ENCODE peak calls at places on chromosome 17, in four cellular contexts. J is upper lobe of right lung, T is IMR-90, D is AG04450. V is an unnamed sample.
A peak's percentile ranks its signal among the peaks of the same experiment; 100 is the strongest.

GRCh38 chr17:79923974-79924638 is 84.9 kb upstream of the CBX4 start:
- DNase-seq in T (peak; percentile 12), D (no peak), J (no peak), V (no peak)

GRCh38 chr17:79171152-79171551 is 96.5 kb downstream of the ENGASE start:
- DNase-seq in J (no peak), D (no peak), T (no peak), V (no peak)

GRCh38 chr17:72297326-72298115 is 176.7 kb downstream of the SOX9 start:
- DNase-seq in D (no peak), J (no peak), T (peak; percentile 69), V (peak; percentile 56)

GRCh38 chr17:77865716-77866115 is 92.8 kb upstream of the TNRC6C start:
- DNase-seq in J (no peak), T (no peak), D (no peak), V (no peak)

GRCh38 chr17:68805609-68806008 is 149.6 kb downstream of the ABCA8 start:
- DNase-seq in J (no peak), D (no peak), T (no peak), V (no peak)

GRCh38 chr17:77076046-77076882 is 64.5 kb upstream of the SEC14L1 start:
- DNase-seq in J (no peak), D (no peak), T (peak; percentile 9), V (no peak)

GRCh38 chr17:74864866-74865395 is 5.2 kb upstream of the GRIN2C start:
- DNase-seq in J (peak; percentile 83), T (peak; percentile 57), D (no peak), V (no peak)

GRCh38 chr17:16962804-16963203 is 9.1 kb downstream of the TNFRSF13B start:
- DNase-seq in T (no peak), D (no peak), J (no peak), V (no peak)

GRCh38 chr17:39951924-39952664 is 10.7 kb upstream of the GSDMA start:
- DNase-seq in D (no peak), J (peak; percentile 71), T (no peak), V (no peak)

GRCh38 chr17:9956474-9957131 is 51.5 kb upstream of the RCVRN start:
- DNase-seq in J (no peak), D (no peak), T (no peak), V (no peak)

GRCh38 chr17:40290629-40291296 is 3.1 kb downstream of the CDC6 start:
- DNase-seq in T (peak; percentile 97), D (peak; percentile 88), J (no peak), V (no peak)

GRCh38 chr17:6209829-6210228 is 139.7 kb downstream of the WSCD1 start:
- DNase-seq in T (no peak), D (no peak), J (no peak), V (no peak)

GRCh38 chr17:30788918-30789317 is 35.6 kb downstream of the CRLF3 start:
- DNase-seq in T (peak; percentile 41), J (no peak), D (no peak), V (no peak)

GRCh38 chr17:17515921-17516295 is 19.7 kb upstream of the RASD1 start:
- DNase-seq in D (no peak), T (peak; percentile 68), J (no peak), V (no peak)

GRCh38 chr17:33163827-33164555 is 129.1 kb downstream of the ASIC2 start:
- DNase-seq in J (no peak), T (no peak), D (no peak), V (no peak)

GRCh38 chr17:29126268-29126923 is 53.8 kb downstream of the MYO18A start:
- DNase-seq in J (no peak), D (no peak), T (no peak), V (no peak)

GRCh38 chr17:74547736-74548135 is 1.8 kb upstream of the CD300C start:
- DNase-seq in J (no peak), T (no peak), D (no peak), V (no peak)

GRCh38 chr17:50903604-50904521 is 37.7 kb upstream of the TOB1 start:
- DNase-seq in J (no peak), D (peak; percentile 45), T (peak; percentile 84), V (peak; percentile 82)

GRCh38 chr17:61285483-61286320 is 113.9 kb upstream of the TBX2 start:
- DNase-seq in J (no peak), D (peak; percentile 85), T (peak; percentile 98), V (no peak)

GRCh38 chr17:29032067-29032551 is 10.8 kb upstream of the PIPOX start:
- DNase-seq in T (no peak), D (no peak), J (no peak), V (no peak)

GRCh38 chr17:63961355-63962207 is 11.1 kb downstream of the SCN4A start:
- DNase-seq in T (peak; percentile 53), J (peak; percentile 80), D (no peak), V (no peak)

GRCh38 chr17:76039121-76039520 is 12.0 kb upstream of the EVPL start:
- DNase-seq in J (no peak), D (no peak), T (peak; percentile 40), V (no peak)

GRCh38 chr17:42928714-42929496 is 28.3 kb downstream of the G6PC1 start:
- DNase-seq in D (peak; percentile 52), J (no peak), T (peak; percentile 85), V (peak; percentile 26)

GRCh38 chr17:48951572-48951971 is 6.9 kb upstream of the SNF8 start:
- DNase-seq in T (no peak), D (no peak), J (no peak), V (no peak)

GRCh38 chr17:21677126-21677910 is 15.0 kb upstream of the KCNJ18 start:
- DNase-seq in J (no peak), T (no peak), D (no peak), V (no peak)

GRCh38 chr17:38733315-38734234 is 3.4 kb downstream of the CISD3 start:
- DNase-seq in D (no peak), J (no peak), T (no peak), V (no peak)

GRCh38 chr17:49741692-49742076 is 22.2 kb downstream of the FAM117A start:
- DNase-seq in T (no peak), J (no peak), D (no peak), V (no peak)

GRCh38 chr17:76153640-76154039 is 12.6 kb upstream of the FOXJ1 start:
- DNase-seq in J (peak; percentile 37), D (no peak), T (peak; percentile 12), V (no peak)

GRCh38 chr17:58377005-58377660 is 25.1 kb upstream of the SUPT4H1 start:
- DNase-seq in T (no peak), J (no peak), D (no peak), V (no peak)

GRCh38 chr17:76517638-76518038 is 16.4 kb upstream of the RHBDF2 start:
- DNase-seq in J (no peak), T (no peak), D (no peak), V (no peak)

GRCh38 chr17:46115687-46116086 is 77.5 kb downstream of the KANSL1 start:
- DNase-seq in D (no peak), J (no peak), T (peak; percentile 18), V (no peak)

DNA sequence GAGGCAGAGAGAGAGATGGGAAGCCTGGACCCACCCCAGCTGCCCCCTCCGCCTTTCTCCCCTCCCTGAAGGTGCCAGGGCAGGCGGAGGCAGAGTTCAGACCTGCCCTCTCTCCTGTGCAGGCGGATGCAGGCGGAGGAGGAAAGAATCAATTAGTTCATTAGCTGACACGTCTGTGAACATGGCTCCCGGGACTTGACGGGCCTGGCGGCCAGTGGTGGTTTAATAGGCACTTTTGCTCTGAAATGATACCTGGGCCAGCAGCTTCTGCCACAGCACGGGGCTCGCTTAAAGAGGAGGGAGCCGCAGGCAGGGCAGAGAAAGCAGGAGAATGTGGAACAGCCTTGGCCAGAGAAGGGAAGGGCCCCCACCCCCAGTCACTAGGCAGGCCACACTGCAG is 98.1 kb downstream of the SDK2 start:
- DNase-seq in D (no peak), J (no peak), T (no peak), V (no peak)
- TF ChIP-seq CTCF in D (no peak), J (no peak), T (no peak), V (no peak)

GRCh38 chr17:57182621-57183020 is 73.7 kb upstream of the MSI2 start:
- DNase-seq in T (no peak), J (no peak), D (no peak), V (no peak)

GRCh38 chr17:57186231-57187019 is 69.9 kb upstream of the MSI2 start:
- DNase-seq in T (no peak), J (no peak), D (no peak), V (no peak)

GRCh38 chr17:57187391-57187790 is 68.9 kb upstream of the MSI2 start:
- DNase-seq in J (no peak), T (no peak), D (no peak), V (no peak)
- TF ChIP-seq CTCF in J (no peak), T (no peak), D (no peak), V (no peak)

GRCh38 chr17:44221072-44221861 is 1.8 kb upstream of the UBTF start:
- DNase-seq in D (no peak), J (peak; percentile 87), T (peak; percentile 81), V (peak; percentile 59)
- TF ChIP-seq CTCF in D (no peak), J (no peak), T (no peak), V (no peak)

DNA sequence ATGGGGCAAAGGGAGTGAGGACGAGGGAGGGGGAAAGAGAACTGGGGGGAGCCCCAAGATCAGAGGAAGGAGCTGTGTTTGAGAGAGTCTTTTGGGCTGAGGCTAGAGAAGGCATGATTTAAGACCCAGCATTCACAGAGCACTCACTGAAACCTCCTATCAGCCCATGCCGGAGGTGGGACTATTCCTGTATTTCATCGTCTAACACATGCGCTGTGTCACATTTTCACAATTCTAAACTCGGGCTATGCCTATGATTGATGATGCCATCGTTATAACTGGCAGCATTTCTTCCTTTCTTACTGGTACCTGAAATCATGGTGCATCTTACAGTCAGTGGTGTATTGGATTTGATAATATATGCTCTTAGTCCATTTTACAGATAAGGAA is 3.5 kb downstream of the FAM171A2 start:
- DNase-seq in D (no peak), T (no peak), J (no peak), V (no peak)
- TF ChIP-seq CTCF in D (no peak), T (no peak), J (no peak), V (no peak)

V was measured in retinal pigment epithelial cell.